ENCODE peak calls at places on chromosomes 1 and 21, in ten cellular contexts. One of them, this sample, is unnamed.

GRCh38 chr1:35524106-35524505 is 33.1 kb downstream of the KIAA0319L start:
- DNase-seq in endodermal cell: no peak
- DNase-seq in SK-N-SH: no peak
- DNase-seq in HCT116: no peak
- DNase-seq in upper lobe of right lung: no peak
- DNase-seq in neural progenitor cell: no peak
- DNase-seq in kidney: no peak
- DNase-seq in ovary: no peak
- DNase-seq in right lobe of liver: no peak
- DNase-seq in tibial artery: no peak
- DNase-seq in this sample: no peak

GRCh38 chr1:76562292-76562691 is 305.0 kb upstream of the ST6GALNAC5 start:
- DNase-seq in HCT116: no peak
- DNase-seq in right lobe of liver: no peak
- DNase-seq in ovary: no peak
- DNase-seq in neural progenitor cell: no peak
- DNase-seq in SK-N-SH: no peak
- DNase-seq in endodermal cell: no peak
- DNase-seq in kidney: no peak
- DNase-seq in upper lobe of right lung: no peak
- DNase-seq in tibial artery: no peak
- DNase-seq in this sample: no peak

GRCh38 chr1:112247971-112248370 is 148.0 kb upstream of the CTTNBP2NL start:
- DNase-seq in neural progenitor cell: no peak
- DNase-seq in tibial artery: no peak
- DNase-seq in ovary: peak; percentile 41
- DNase-seq in upper lobe of right lung: no peak
- DNase-seq in right lobe of liver: no peak
- DNase-seq in endodermal cell: no peak
- DNase-seq in SK-N-SH: no peak
- DNase-seq in HCT116: no peak
- DNase-seq in kidney: no peak
- DNase-seq in this sample: no peak

GRCh38 chr1:209621329-209621728 is 30.9 kb downstream of the LAMB3 start:
- DNase-seq in SK-N-SH: peak; percentile 47
- DNase-seq in right lobe of liver: no peak
- DNase-seq in tibial artery: no peak
- DNase-seq in upper lobe of right lung: no peak
- DNase-seq in ovary: no peak
- DNase-seq in neural progenitor cell: no peak
- DNase-seq in HCT116: no peak
- DNase-seq in endodermal cell: no peak
- DNase-seq in kidney: no peak
- DNase-seq in this sample: no peak

GRCh38 chr1:204350857-204351573 is 8.7 kb downstream of the PLEKHA6 start:
- DNase-seq in kidney: peak; percentile 95
- DNase-seq in neural progenitor cell: peak; percentile 98
- DNase-seq in HCT116: no peak
- DNase-seq in ovary: peak; percentile 94
- DNase-seq in right lobe of liver: no peak
- DNase-seq in upper lobe of right lung: peak; percentile 76
- DNase-seq in tibial artery: peak; percentile 75
- DNase-seq in SK-N-SH: peak; percentile 90
- DNase-seq in endodermal cell: peak; percentile 95
- DNase-seq in this sample: no peak

GRCh38 chr1:175742790-175743459 is 470 bp downstream of the TNR start:
- DNase-seq in tibial artery: no peak
- DNase-seq in ovary: no peak
- DNase-seq in SK-N-SH: peak; percentile 43
- DNase-seq in endodermal cell: peak; percentile 83
- DNase-seq in right lobe of liver: no peak
- DNase-seq in HCT116: no peak
- DNase-seq in upper lobe of right lung: no peak
- DNase-seq in kidney: no peak
- DNase-seq in neural progenitor cell: peak; percentile 84
- DNase-seq in this sample: no peak

GRCh38 chr1:167614851-167615250 is 15.2 kb upstream of the RCSD1 start:
- DNase-seq in endodermal cell: no peak
- DNase-seq in tibial artery: no peak
- DNase-seq in right lobe of liver: no peak
- DNase-seq in ovary: no peak
- DNase-seq in neural progenitor cell: no peak
- DNase-seq in kidney: no peak
- DNase-seq in upper lobe of right lung: no peak
- DNase-seq in SK-N-SH: no peak
- DNase-seq in HCT116: no peak
- DNase-seq in this sample: no peak

GRCh38 chr1:117686907-117687306 is 81.1 kb downstream of the TENT5C start:
- DNase-seq in kidney: no peak
- DNase-seq in upper lobe of right lung: no peak
- DNase-seq in HCT116: no peak
- DNase-seq in SK-N-SH: no peak
- DNase-seq in tibial artery: no peak
- DNase-seq in endodermal cell: no peak
- DNase-seq in right lobe of liver: no peak
- DNase-seq in neural progenitor cell: no peak
- DNase-seq in ovary: peak; percentile 62
- DNase-seq in this sample: no peak

GRCh38 chr1:56797079-56797685 is 22.0 kb downstream of the FYB2 start:
- DNase-seq in right lobe of liver: peak; percentile 35
- DNase-seq in upper lobe of right lung: no peak
- DNase-seq in tibial artery: no peak
- DNase-seq in endodermal cell: no peak
- DNase-seq in HCT116: no peak
- DNase-seq in ovary: no peak
- DNase-seq in SK-N-SH: no peak
- DNase-seq in neural progenitor cell: no peak
- DNase-seq in kidney: no peak
- DNase-seq in this sample: no peak

GRCh38 chr1:110875216-110875731 is 2.3 kb downstream of the CD53 start:
- DNase-seq in tibial artery: no peak
- DNase-seq in endodermal cell: no peak
- DNase-seq in right lobe of liver: no peak
- DNase-seq in upper lobe of right lung: no peak
- DNase-seq in kidney: no peak
- DNase-seq in ovary: no peak
- DNase-seq in HCT116: no peak
- DNase-seq in SK-N-SH: no peak
- DNase-seq in neural progenitor cell: no peak
- DNase-seq in this sample: no peak

GRCh38 chr1:1253972-1254666 is 7.6 kb upstream of the C1QTNF12 start:
- DNase-seq in kidney: peak; percentile 79
- DNase-seq in HCT116: no peak
- DNase-seq in tibial artery: no peak
- DNase-seq in right lobe of liver: no peak
- DNase-seq in upper lobe of right lung: no peak
- DNase-seq in neural progenitor cell: no peak
- DNase-seq in endodermal cell: no peak
- DNase-seq in ovary: peak; percentile 33
- DNase-seq in SK-N-SH: no peak
- DNase-seq in this sample: peak; percentile 65
- H3K36me3 ChIP-seq in kidney: peaks cover 4% of the 10 kb centered on the region
- H3K36me3 ChIP-seq in HCT116: peaks cover 11% of the 10 kb centered on the region
- H3K36me3 ChIP-seq in tibial artery: peaks cover 33% of the 10 kb centered on the region
- H3K36me3 ChIP-seq in right lobe of liver: peaks cover 9% of the 10 kb centered on the region
- H3K36me3 ChIP-seq in upper lobe of right lung: peaks cover 55% of the 10 kb centered on the region
- H3K36me3 ChIP-seq in neural progenitor cell: no peaks in the 10 kb centered on the region
- H3K36me3 ChIP-seq in endodermal cell: peaks cover 42% of the 10 kb centered on the region
- H3K36me3 ChIP-seq in ovary: no peaks in the 10 kb centered on the region
- H3K36me3 ChIP-seq in SK-N-SH: peaks cover 39% of the 10 kb centered on the region
- H3K36me3 ChIP-seq in this sample: peaks cover 42% of the 10 kb centered on the region

DNA sequence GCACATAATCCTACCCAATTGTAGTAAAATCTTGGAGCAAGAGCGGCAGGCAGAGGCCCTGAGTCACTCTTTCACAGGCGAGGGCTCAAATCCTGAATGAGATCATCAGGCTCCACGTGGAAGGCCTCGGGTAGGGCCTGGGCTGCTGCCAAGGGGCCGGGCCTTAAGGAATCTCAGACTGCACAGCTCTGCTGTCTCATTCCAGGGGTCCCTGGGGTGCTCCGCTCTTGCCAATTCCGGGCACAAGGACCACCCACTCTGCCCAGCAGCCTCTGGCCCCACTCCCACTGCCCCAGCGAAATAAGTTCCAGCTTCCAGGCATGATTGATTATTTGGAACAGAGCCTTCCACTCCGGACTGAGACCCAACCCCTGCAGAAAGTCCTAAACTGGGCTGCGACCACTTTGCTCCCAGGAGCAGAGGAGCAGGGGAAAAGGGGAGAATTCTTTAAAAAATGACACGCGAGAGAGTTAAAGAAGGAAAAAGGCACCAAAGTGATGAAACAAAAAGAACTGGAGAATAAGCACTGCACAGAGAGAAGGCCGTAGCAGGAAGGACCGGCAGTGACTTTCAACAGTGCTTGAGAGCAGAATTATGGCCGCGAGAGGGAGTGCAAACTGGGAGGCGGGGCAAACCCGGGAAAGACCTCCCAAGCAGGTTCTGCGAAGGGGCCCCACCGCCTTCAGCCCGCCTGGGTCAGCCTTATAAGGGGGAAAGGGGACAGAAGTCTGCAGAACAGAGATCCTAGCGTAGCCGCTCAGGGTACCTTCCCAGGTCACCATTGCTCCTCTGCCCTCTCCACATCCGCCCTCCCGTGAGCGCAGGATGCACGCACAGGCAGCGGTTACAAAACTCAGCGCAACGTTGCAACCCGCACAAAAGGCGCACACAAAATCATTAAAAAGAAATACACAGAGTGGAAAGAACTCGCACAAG is 2.0 kb downstream of the ADAMTS1 start:
- DNase-seq in right lobe of liver: peak; percentile 81
- DNase-seq in endodermal cell: peak; percentile 92
- DNase-seq in ovary: peak; percentile 96
- DNase-seq in kidney: peak; percentile 96
- DNase-seq in HCT116: no peak
- DNase-seq in neural progenitor cell: peak; percentile 81
- DNase-seq in tibial artery: peak; percentile 94
- DNase-seq in upper lobe of right lung: peak; percentile 90
- DNase-seq in SK-N-SH: peak; percentile 72
- DNase-seq in this sample: peak; percentile 87
- TF ChIP-seq CTCF in right lobe of liver: no peak
- TF ChIP-seq CTCF in endodermal cell: peak; percentile 64
- TF ChIP-seq CTCF in ovary: peak; percentile 41
- TF ChIP-seq CTCF in kidney: no peak
- TF ChIP-seq CTCF in HCT116: no peak
- TF ChIP-seq CTCF in neural progenitor cell: peak; percentile 48
- TF ChIP-seq CTCF in tibial artery: peak; percentile 28
- TF ChIP-seq CTCF in upper lobe of right lung: no peak
- TF ChIP-seq CTCF in SK-N-SH: peak; percentile 42
- TF ChIP-seq CTCF in this sample: peak; percentile 21

GRCh38 chr1:2879026-2879425 is 77.5 kb upstream of the TTC34 start:
- DNase-seq in tibial artery: no peak
- DNase-seq in right lobe of liver: no peak
- DNase-seq in ovary: no peak
- DNase-seq in upper lobe of right lung: no peak
- DNase-seq in HCT116: no peak
- DNase-seq in kidney: no peak
- DNase-seq in endodermal cell: no peak
- DNase-seq in SK-N-SH: no peak
- DNase-seq in neural progenitor cell: no peak
- DNase-seq in this sample: no peak

GRCh38 chr1:2879591-2879990 is 78.1 kb upstream of the TTC34 start:
- DNase-seq in HCT116: no peak
- DNase-seq in endodermal cell: no peak
- DNase-seq in SK-N-SH: no peak
- DNase-seq in right lobe of liver: no peak
- DNase-seq in tibial artery: no peak
- DNase-seq in upper lobe of right lung: no peak
- DNase-seq in neural progenitor cell: no peak
- DNase-seq in ovary: no peak
- DNase-seq in kidney: no peak
- DNase-seq in this sample: no peak

GRCh38 chr1:2877391-2877790 is 75.9 kb upstream of the TTC34 start:
- DNase-seq in ovary: no peak
- DNase-seq in HCT116: no peak
- DNase-seq in endodermal cell: no peak
- DNase-seq in SK-N-SH: no peak
- DNase-seq in kidney: no peak
- DNase-seq in tibial artery: no peak
- DNase-seq in neural progenitor cell: no peak
- DNase-seq in upper lobe of right lung: no peak
- DNase-seq in right lobe of liver: no peak
- DNase-seq in this sample: no peak

GRCh38 chr1:2880086-2880485 is 78.6 kb upstream of the TTC34 start:
- DNase-seq in neural progenitor cell: no peak
- DNase-seq in HCT116: no peak
- DNase-seq in endodermal cell: no peak
- DNase-seq in upper lobe of right lung: no peak
- DNase-seq in SK-N-SH: no peak
- DNase-seq in tibial artery: no peak
- DNase-seq in right lobe of liver: no peak
- DNase-seq in kidney: no peak
- DNase-seq in ovary: no peak
- DNase-seq in this sample: no peak

GRCh38 chr1:2878591-2878990 is 77.1 kb upstream of the TTC34 start:
- DNase-seq in kidney: no peak
- DNase-seq in upper lobe of right lung: no peak
- DNase-seq in SK-N-SH: no peak
- DNase-seq in ovary: no peak
- DNase-seq in right lobe of liver: no peak
- DNase-seq in tibial artery: no peak
- DNase-seq in neural progenitor cell: no peak
- DNase-seq in endodermal cell: no peak
- DNase-seq in HCT116: no peak
- DNase-seq in this sample: no peak
- H3K9me3 ChIP-seq in kidney: no peaks in the 10 kb centered on the region
- H3K9me3 ChIP-seq in upper lobe of right lung: no peaks in the 10 kb centered on the region
- H3K9me3 ChIP-seq in SK-N-SH: no peaks in the 10 kb centered on the region
- H3K9me3 ChIP-seq in ovary: no peaks in the 10 kb centered on the region
- H3K9me3 ChIP-seq in right lobe of liver: no peaks in the 10 kb centered on the region
- H3K9me3 ChIP-seq in tibial artery: no peaks in the 10 kb centered on the region
- H3K9me3 ChIP-seq in neural progenitor cell: peaks cover 3% of the 10 kb centered on the region
- H3K9me3 ChIP-seq in endodermal cell: peaks cover 12% of the 10 kb centered on the region
- H3K9me3 ChIP-seq in HCT116: no peaks in the 10 kb centered on the region
- H3K9me3 ChIP-seq in this sample: no peaks in the 10 kb centered on the region

DNA sequence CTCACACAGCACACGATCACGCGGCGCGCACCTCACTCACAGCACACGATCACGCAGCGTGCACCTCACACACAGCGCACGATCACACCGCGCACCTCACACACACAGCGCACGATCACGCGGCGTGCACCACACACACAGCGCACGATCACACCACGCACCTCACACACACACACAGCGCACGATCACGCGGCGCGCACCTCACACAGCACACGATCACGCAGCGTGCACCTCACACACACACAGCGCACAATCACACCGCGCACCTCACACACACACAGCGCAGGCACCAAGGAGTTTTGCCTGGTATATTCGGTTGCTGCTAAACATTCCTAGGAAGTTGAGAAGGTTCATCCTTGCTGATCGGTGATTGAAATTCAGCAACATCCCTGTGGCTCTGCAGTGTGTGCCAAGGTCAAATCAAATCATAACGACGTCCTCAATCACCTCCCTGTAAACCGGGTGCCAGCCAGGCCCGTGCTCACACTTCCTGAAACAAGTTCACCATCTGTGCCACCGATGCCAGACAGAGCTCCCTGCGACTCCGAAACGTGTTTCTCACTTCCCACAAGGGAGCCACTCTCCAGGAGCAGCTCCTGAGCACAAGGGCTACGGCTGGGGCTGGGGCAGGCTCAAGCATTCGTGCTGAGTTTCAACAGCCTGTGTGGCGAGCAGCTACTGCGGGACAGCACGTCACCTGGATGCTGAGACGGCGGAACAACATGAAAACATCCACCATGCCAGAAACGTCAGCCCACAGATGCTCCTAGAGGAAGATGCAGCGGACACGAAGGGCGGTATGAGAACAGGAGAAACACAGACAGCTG is 30.2 kb downstream of the WDR4 start:
- DNase-seq in ovary: no peak
- DNase-seq in neural progenitor cell: no peak
- DNase-seq in kidney: peak; percentile 50
- DNase-seq in right lobe of liver: no peak
- DNase-seq in upper lobe of right lung: peak; percentile 58
- DNase-seq in SK-N-SH: no peak
- DNase-seq in endodermal cell: no peak
- DNase-seq in HCT116: no peak
- DNase-seq in tibial artery: no peak
- DNase-seq in this sample: peak; percentile 56
- H3K36me3 ChIP-seq in ovary: no peaks in the 10 kb centered on the region
- H3K36me3 ChIP-seq in neural progenitor cell: no peaks in the 10 kb centered on the region
- H3K36me3 ChIP-seq in kidney: peaks cover 8% of the 10 kb centered on the region
- H3K36me3 ChIP-seq in right lobe of liver: peaks cover 10% of the 10 kb centered on the region
- H3K36me3 ChIP-seq in upper lobe of right lung: peaks cover 76% of the 10 kb centered on the region
- H3K36me3 ChIP-seq in SK-N-SH: peaks cover 75% of the 10 kb centered on the region
- H3K36me3 ChIP-seq in endodermal cell: peaks cover 84% of the 10 kb centered on the region
- H3K36me3 ChIP-seq in HCT116: peaks cover 24% of the 10 kb centered on the region
- H3K36me3 ChIP-seq in tibial artery: peaks cover 49% of the 10 kb centered on the region
- H3K36me3 ChIP-seq in this sample: peaks cover 76% of the 10 kb centered on the region

This sample was measured in RWPE2.